ENCODE peak calls at places on chromosomes 6 and 20, in eight cellular contexts. K is mammary epithelial cell, V is retinal pigment epithelial cell, T is A549, X is left ventricle myocardium inferior, E is pancreas, S is fibroblast of mammary gland, G is epithelial cell of proximal tubule. I is an unnamed sample.

GRCh38 chr6:44056392-44057237 is 70.6 kb downstream of the MRPL14 start:
- DNase-seq in E (no peak), S (peak), X (peak), T (no peak), K (peak), V (peak), G (no peak), I (peak)

GRCh38 chr6:93419304-93420162 is at the start of gene EPHA7:
- DNase-seq in T (peak), G (no peak), K (peak), X (peak), S (peak), E (peak), V (peak), I (peak)

GRCh38 chr20:12591949-12592470 is 416.8 kb upstream of the SPTLC3 start:
- DNase-seq in K (no peak), G (no peak), T (no peak), V (no peak), S (no peak), X (no peak), E (no peak), I (no peak)

GRCh38 chr6:43228951-43229802 is at the start of gene DNPH1:
- DNase-seq in K (peak), G (no peak), T (peak), V (no peak), S (peak), E (peak), X (peak), I (peak)

GRCh38 chr6:32178547-32179440 is 589 bp downstream of the RNF5 start:
- DNase-seq in X (no peak), V (no peak), G (no peak), T (no peak), S (no peak), E (no peak), K (no peak), I (peak)

GRCh38 chr6:130420911-130421310 is 55.1 kb downstream of the TMEM200A start:
- DNase-seq in S (no peak), T (no peak), X (no peak), G (peak), E (no peak), K (peak), V (no peak), I (no peak)

GRCh38 chr6:43469947-43470346 is 7.4 kb upstream of the TJAP1 start:
- DNase-seq in X (no peak), G (no peak), S (no peak), V (no peak), T (no peak), K (no peak), E (no peak), I (no peak)

GRCh38 chr20:19750907-19751636 is 7.0 kb upstream of the RIN2 start:
- DNase-seq in G (no peak), V (no peak), S (no peak), E (no peak), K (no peak), T (no peak), X (no peak), I (peak)

GRCh38 chr6:134882426-134883038 is 67.4 kb downstream of the ALDH8A1 start:
- DNase-seq in G (peak), E (peak), T (peak), X (peak), S (peak), V (peak), K (peak), I (peak)

GRCh38 chr20:39752235-39752876 is 790.2 kb downstream of the DHX35 start:
- DNase-seq in S (no peak), V (no peak), E (no peak), T (no peak), G (no peak), X (no peak), K (no peak), I (no peak)

GRCh38 chr6:17984822-17985660 is 2.4 kb downstream of the KIF13A start:
- DNase-seq in K (peak), S (peak), V (no peak), X (no peak), G (no peak), T (no peak), E (no peak), I (peak)

GRCh38 chr20:16205505-16205904 is 367.7 kb downstream of the KIF16B start:
- DNase-seq in K (no peak), G (peak), V (no peak), X (no peak), T (no peak), E (no peak), S (no peak), I (no peak)

GRCh38 chr6:111912904-111913303 is 39.7 kb upstream of the FYN start:
- DNase-seq in E (no peak), K (no peak), X (no peak), V (no peak), G (no peak), S (no peak), T (no peak), I (no peak)

GRCh38 chr6:167047554-167047953 is 48.4 kb downstream of the CEP43 start:
- DNase-seq in T (no peak), E (no peak), G (no peak), V (no peak), X (no peak), S (no peak), K (no peak), I (no peak)

GRCh38 chr6:30494275-30494990 is 5.1 kb downstream of the HLA-E start:
- DNase-seq in X (no peak), S (no peak), E (no peak), K (no peak), V (no peak), G (no peak), T (no peak), I (no peak)

GRCh38 chr6:56802570-56802969 is 152.3 kb upstream of the BEND6 start:
- DNase-seq in S (peak), K (peak), T (no peak), V (no peak), X (no peak), E (no peak), G (no peak), I (peak)

GRCh38 chr20:6828794-6829423 is 61.4 kb downstream of the BMP2 start:
- DNase-seq in K (peak), E (peak), V (no peak), T (peak), S (peak), X (peak), G (peak), I (peak)

GRCh38 chr6:150531957-150532356 is 67.7 kb upstream of the PLEKHG1 start:
- DNase-seq in K (no peak), E (no peak), T (no peak), X (no peak), V (no peak), G (no peak), S (no peak), I (no peak)

GRCh38 chr6:58198301-58198700 is 880.9 kb downstream of the PRIM2 start:
- DNase-seq in T (no peak), E (no peak), G (no peak), K (peak), S (peak), V (peak), X (no peak), I (peak)

GRCh38 chr6:157953580-157954091 is 28.0 kb upstream of the SYNJ2 start:
- DNase-seq in T (no peak), V (peak), E (no peak), K (no peak), S (no peak), G (no peak), X (no peak), I (no peak)

GRCh38 chr6:52610745-52611355 is 34.0 kb upstream of the TRAM2 start:
- DNase-seq in K (peak), X (no peak), E (no peak), V (peak), G (no peak), T (no peak), S (peak), I (no peak)

GRCh38 chr20:7911586-7912330 is 28.5 kb downstream of the HAO1 start:
- DNase-seq in V (no peak), X (no peak), S (no peak), T (no peak), E (no peak), K (peak), G (no peak), I (no peak)

GRCh38 chr6:15901141-15902115 is 227.5 kb upstream of the MYLIP start:
- DNase-seq in K (no peak), E (no peak), G (no peak), T (no peak), V (no peak), X (no peak), S (no peak), I (no peak)

GRCh38 chr20:19890358-19891117 is 126.6 kb upstream of the NAA20 start:
- DNase-seq in K (no peak), G (no peak), X (no peak), T (no peak), S (no peak), V (no peak), E (no peak), I (no peak)

GRCh38 chr6:451847-452246 is 60.3 kb downstream of the IRF4 start:
- DNase-seq in T (no peak), K (no peak), G (no peak), V (no peak), E (no peak), X (no peak), S (no peak), I (no peak)

GRCh38 chr20:22684763-22685443 is 100.5 kb upstream of the FOXA2 start:
- DNase-seq in K (no peak), V (no peak), S (peak), E (no peak), T (no peak), G (no peak), X (no peak), I (no peak)

GRCh38 chr6:155185544-155185943 is 78.3 kb upstream of the CLDN20 start:
- DNase-seq in X (no peak), S (peak), K (peak), G (peak), T (peak), E (no peak), V (peak), I (no peak)

GRCh38 chr6:20953019-20953418 is 418.8 kb downstream of the CDKAL1 start:
- DNase-seq in T (no peak), E (no peak), K (no peak), S (no peak), G (no peak), V (no peak), X (no peak), I (peak)

GRCh38 chr6:81138236-81138635 is 614.2 kb downstream of the TENT5A start:
- DNase-seq in G (no peak), T (no peak), S (peak), V (no peak), X (no peak), K (no peak), E (no peak), I (no peak)

GRCh38 chr6:168057836-168058235 is 21.2 kb downstream of the FRMD1 start:
- DNase-seq in K (peak), X (no peak), G (no peak), V (no peak), S (no peak), T (no peak), E (no peak), I (no peak)

GRCh38 chr20:61901421-61902212 is 164.1 kb downstream of the TAF4 start:
- DNase-seq in S (no peak), X (no peak), V (no peak), T (no peak), K (no peak), E (no peak), G (no peak), I (no peak)

GRCh38 chr6:35449287-35449881 is 2.8 kb upstream of the FANCE start:
- DNase-seq in X (no peak), E (peak), G (no peak), T (peak), V (no peak), K (peak), S (peak), I (peak)

GRCh38 chr20:49909499-49910339 is 5.6 kb downstream of the SPATA2 start:
- DNase-seq in G (no peak), S (no peak), E (no peak), V (no peak), X (no peak), T (no peak), K (no peak), I (no peak)

GRCh38 chr6:160160929-160161646 is 39.5 kb downstream of the SLC22A1 start:
- DNase-seq in T (no peak), K (no peak), V (no peak), S (no peak), E (no peak), X (no peak), G (no peak), I (no peak)

GRCh38 chr6:160162167-160162566 is 40.6 kb downstream of the SLC22A1 start:
- DNase-seq in V (no peak), K (no peak), T (no peak), E (no peak), X (no peak), S (no peak), G (no peak), I (no peak)

GRCh38 chr6:160163425-160163824 is 41.8 kb downstream of the SLC22A1 start:
- DNase-seq in V (no peak), T (no peak), E (no peak), S (no peak), X (no peak), K (no peak), G (no peak), I (no peak)

GRCh38 chr6:160161647-160161986 is 40.0 kb downstream of the SLC22A1 start:
- DNase-seq in T (no peak), E (no peak), V (no peak), S (no peak), X (no peak), K (no peak), G (no peak), I (no peak)

GRCh38 chr6:160160450-160160849 is 38.8 kb downstream of the SLC22A1 start:
- DNase-seq in E (no peak), G (no peak), X (no peak), V (no peak), S (no peak), T (no peak), K (no peak), I (no peak)
- TF ChIP-seq CTCF in E (no peak), G (no peak), X (no peak), V (no peak), S (no peak), T (peak), K (peak), I (no peak)

GRCh38 chr20:46117704-46118467 is at the start of gene CD40:
- DNase-seq in K (no peak), T (peak), V (no peak), E (peak), X (peak), S (peak), G (peak), I (peak)

GRCh38 chr20:46119028-46119546 is 973 bp downstream of the CD40 start:
- DNase-seq in S (no peak), G (no peak), V (no peak), T (no peak), X (no peak), E (no peak), K (no peak), I (no peak)

GRCh38 chr20:46118481-46119020 is 437 bp downstream of the CD40 start:
- DNase-seq in T (no peak), G (no peak), V (no peak), X (peak), S (peak), K (no peak), E (peak), I (no peak)

GRCh38 chr20:46120136-46120535 is 2.0 kb downstream of the CD40 start:
- DNase-seq in S (no peak), K (no peak), X (no peak), T (no peak), V (no peak), E (no peak), G (no peak), I (no peak)

DNA sequence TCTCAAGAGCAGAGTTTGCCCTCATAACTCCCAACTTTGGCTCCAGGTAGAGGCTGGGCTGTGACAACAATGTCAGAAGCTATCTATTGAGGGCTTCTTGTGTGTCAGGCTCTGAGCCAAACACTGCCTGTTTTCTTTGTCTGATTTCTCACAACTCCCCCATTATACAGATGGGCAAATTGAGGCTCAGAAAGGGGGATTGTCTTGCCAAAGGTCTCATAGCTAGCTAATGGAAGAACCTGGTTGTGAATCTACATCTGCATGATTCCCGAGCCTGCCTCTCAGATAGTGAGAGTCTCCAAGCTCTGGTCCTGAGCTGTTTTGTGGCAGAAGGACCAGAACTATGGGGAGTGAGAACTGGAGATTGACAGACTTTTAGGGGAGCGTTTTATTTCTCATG is 1.4 kb downstream of the CD40 start:
- DNase-seq in T (no peak), S (no peak), E (no peak), K (no peak), V (no peak), X (no peak), G (no peak), I (no peak)
- H3K4me3 ChIP-seq in T (no peak), S (no peak), E (no peak), K (no peak), V (no peak), X (peak), G (peak), I (no peak)

GRCh38 chr20:38214871-38215788 is 45.4 kb downstream of the KIAA1755 start:
- DNase-seq in T (no peak), S (no peak), X (no peak), E (no peak), V (no peak), K (no peak), G (no peak), I (no peak)
- TF ChIP-seq CTCF in T (no peak), S (peak), X (no peak), E (no peak), V (peak), K (peak), G (peak), I (peak)

GRCh38 chr20:64092258-64093012 is 8.2 kb upstream of the LKAAEAR1 start:
- DNase-seq in K (no peak), E (no peak), S (no peak), G (no peak), V (no peak), X (no peak), T (no peak), I (no peak)
- H3K4me3 ChIP-seq in K (no peak), E (no peak), S (no peak), G (no peak), V (no peak), X (no peak), T (no peak), I (no peak)

GRCh38 chr20:46756419-46756818 is 47.0 kb downstream of the SLC2A10 start:
- DNase-seq in E (no peak), T (no peak), G (no peak), V (no peak), S (no peak), K (no peak), X (no peak), I (no peak)

GRCh38 chr20:46751856-46752255 is 42.4 kb downstream of the SLC2A10 start:
- DNase-seq in X (no peak), S (peak), T (peak), G (no peak), E (no peak), V (no peak), K (no peak), I (peak)

GRCh38 chr20:46755483-46756417 is 46.3 kb downstream of the SLC2A10 start:
- DNase-seq in K (no peak), T (no peak), E (no peak), V (no peak), X (no peak), S (no peak), G (no peak), I (no peak)

GRCh38 chr20:46749164-46749563 is 39.7 kb downstream of the SLC2A10 start:
- DNase-seq in X (no peak), V (no peak), K (no peak), S (no peak), E (no peak), T (no peak), G (no peak), I (no peak)

DNA sequence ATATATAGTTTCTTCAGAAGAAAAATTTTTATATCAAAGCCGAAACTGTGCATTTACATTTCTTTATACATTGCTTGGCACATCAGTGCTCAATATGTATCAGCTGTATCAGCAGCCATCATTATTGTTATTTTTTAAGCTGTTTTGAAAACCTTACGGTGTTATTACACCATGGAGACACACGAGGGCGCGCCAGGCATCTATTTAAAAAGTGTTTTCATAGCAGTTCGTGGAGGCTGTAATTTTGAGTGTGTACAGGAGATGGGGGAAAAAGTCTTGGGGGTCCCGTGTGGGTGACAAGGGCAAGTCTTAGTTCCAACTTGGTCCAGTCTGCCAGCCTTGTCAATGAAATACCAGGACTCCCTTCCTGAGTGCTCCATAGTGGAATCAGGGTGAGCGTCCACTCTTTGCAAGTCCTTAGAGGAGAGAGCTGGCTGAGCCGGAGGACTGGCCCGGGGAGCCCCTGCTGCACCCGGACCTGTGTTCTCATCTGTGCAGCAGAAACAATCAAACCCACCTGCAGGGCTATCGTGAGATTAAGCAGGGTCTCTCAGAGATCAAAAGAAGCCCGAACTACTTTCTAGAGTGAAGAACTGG is 43.3 kb downstream of the SLC2A10 start:
- DNase-seq in V (no peak), X (peak), G (no peak), T (peak), E (peak), S (peak), K (peak), I (peak)
- TF ChIP-seq CTCF in V (peak), X (peak), G (peak), T (peak), E (peak), S (peak), K (peak), I (peak)

GRCh38 chr6:19705606-19706005 is 131.6 kb upstream of the ID4 start:
- DNase-seq in G (no peak), T (no peak), S (no peak), V (no peak), E (no peak), K (no peak), X (no peak), I (no peak)
- H3K4me3 ChIP-seq in G (no peak), T (no peak), S (no peak), V (no peak), E (no peak), K (no peak), X (no peak), I (no peak)